ENCODE peak calls at places on chromosomes 6 and 20, in seven cellular contexts. One of them, this sample, is unnamed.

GRCh38 chr6:111691345-111692225 is 85.9 kb upstream of the TRAF3IP2 start:
- DNase-seq in A549: no peak
- DNase-seq in NCI-H2171 treated with DMSO at 0.1 percent for 48 hours: peak
- DNase-seq in psoas muscle: no peak
- DNase-seq in neural progenitor cell: no peak
- DNase-seq in left colon: peak
- DNase-seq in progenitor cell of endocrine pancreas: no peak
- DNase-seq in this sample: no peak

GRCh38 chr6:78598966-78599365 is 268.4 kb upstream of the IRAK1BP1 start:
- DNase-seq in left colon: no peak
- DNase-seq in progenitor cell of endocrine pancreas: no peak
- DNase-seq in A549: peak
- DNase-seq in psoas muscle: no peak
- DNase-seq in NCI-H2171 treated with DMSO at 0.1 percent for 48 hours: no peak
- DNase-seq in neural progenitor cell: no peak
- DNase-seq in this sample: no peak

GRCh38 chr6:33655155-33655554 is 34.0 kb downstream of the ITPR3 start:
- DNase-seq in NCI-H2171 treated with DMSO at 0.1 percent for 48 hours: peak
- DNase-seq in psoas muscle: no peak
- DNase-seq in progenitor cell of endocrine pancreas: no peak
- DNase-seq in neural progenitor cell: no peak
- DNase-seq in left colon: no peak
- DNase-seq in A549: no peak
- DNase-seq in this sample: no peak

GRCh38 chr20:63854766-63855362 is 6.4 kb upstream of the ABHD16B start:
- DNase-seq in left colon: no peak
- DNase-seq in NCI-H2171 treated with DMSO at 0.1 percent for 48 hours: no peak
- DNase-seq in progenitor cell of endocrine pancreas: no peak
- DNase-seq in neural progenitor cell: peak
- DNase-seq in A549: no peak
- DNase-seq in psoas muscle: no peak
- DNase-seq in this sample: no peak

GRCh38 chr6:24689964-24690363 is 23.1 kb downstream of the ACOT13 start:
- DNase-seq in psoas muscle: no peak
- DNase-seq in progenitor cell of endocrine pancreas: no peak
- DNase-seq in left colon: no peak
- DNase-seq in neural progenitor cell: no peak
- DNase-seq in A549: no peak
- DNase-seq in NCI-H2171 treated with DMSO at 0.1 percent for 48 hours: no peak
- DNase-seq in this sample: no peak

GRCh38 chr6:102701019-102701418 is 1307.5 kb downstream of the GRIK2 start:
- DNase-seq in progenitor cell of endocrine pancreas: no peak
- DNase-seq in neural progenitor cell: no peak
- DNase-seq in NCI-H2171 treated with DMSO at 0.1 percent for 48 hours: no peak
- DNase-seq in left colon: no peak
- DNase-seq in psoas muscle: no peak
- DNase-seq in A549: no peak
- DNase-seq in this sample: no peak

GRCh38 chr20:44405785-44406571 is 50.5 kb downstream of the HNF4A start:
- DNase-seq in progenitor cell of endocrine pancreas: no peak
- DNase-seq in psoas muscle: no peak
- DNase-seq in neural progenitor cell: no peak
- DNase-seq in NCI-H2171 treated with DMSO at 0.1 percent for 48 hours: no peak
- DNase-seq in A549: no peak
- DNase-seq in left colon: no peak
- DNase-seq in this sample: no peak

GRCh38 chr6:27678449-27678848 is 205.5 kb upstream of the ZNF184 start:
- DNase-seq in A549: no peak
- DNase-seq in neural progenitor cell: no peak
- DNase-seq in left colon: no peak
- DNase-seq in progenitor cell of endocrine pancreas: no peak
- DNase-seq in NCI-H2171 treated with DMSO at 0.1 percent for 48 hours: no peak
- DNase-seq in psoas muscle: no peak
- DNase-seq in this sample: no peak

GRCh38 chr6:142802124-142802523 is 142.9 kb downstream of the HIVEP2 start:
- DNase-seq in A549: peak
- DNase-seq in psoas muscle: peak
- DNase-seq in progenitor cell of endocrine pancreas: no peak
- DNase-seq in neural progenitor cell: no peak
- DNase-seq in left colon: no peak
- DNase-seq in NCI-H2171 treated with DMSO at 0.1 percent for 48 hours: no peak
- DNase-seq in this sample: peak

GRCh38 chr6:43455034-43455747 is at the start of gene DLK2:
- DNase-seq in left colon: no peak
- DNase-seq in NCI-H2171 treated with DMSO at 0.1 percent for 48 hours: peak
- DNase-seq in progenitor cell of endocrine pancreas: no peak
- DNase-seq in neural progenitor cell: peak
- DNase-seq in psoas muscle: no peak
- DNase-seq in A549: peak
- DNase-seq in this sample: no peak

GRCh38 chr20:34849778-34850177 is 22.9 kb downstream of the GGT7 start:
- DNase-seq in A549: no peak
- DNase-seq in neural progenitor cell: no peak
- DNase-seq in left colon: no peak
- DNase-seq in NCI-H2171 treated with DMSO at 0.1 percent for 48 hours: no peak
- DNase-seq in progenitor cell of endocrine pancreas: no peak
- DNase-seq in psoas muscle: no peak
- DNase-seq in this sample: no peak

This sample was measured in smooth muscle cell of the brain vasculature.